ENCODE peak calls at places on chromosome 1, in six cellular contexts. P is psoas muscle; G is naive thymus-derived CD4-positive, alpha-beta T cell; O is GM03348; V is tibial nerve; S is bronchial epithelial cell. I is an unnamed sample.

GRCh38 chr1:35717911-35718476 is 690 bp downstream of the C1orf216 start:
- DNase-seq in G (no peak), P (peak; percentile 71), S (peak; percentile 16), O (peak; percentile 92), V (no peak), I (peak; percentile 15)

GRCh38 chr1:44019398-44020044 is 11.7 kb downstream of the SLC6A9 start:
- DNase-seq in P (no peak), V (no peak), O (no peak), G (no peak), S (no peak), I (peak; percentile 67)

GRCh38 chr1:20486457-20487235 is 636 bp upstream of the CAMK2N1 start:
- DNase-seq in G (no peak), O (peak; percentile 75), P (peak; percentile 78), V (no peak), S (no peak), I (peak; percentile 81)

GRCh38 chr1:221856188-221857093 is 114.6 kb upstream of the DUSP10 start:
- DNase-seq in S (peak; percentile 94), P (no peak), O (no peak), V (no peak), G (no peak), I (no peak)

GRCh38 chr1:156499703-156500577 is 635 bp downstream of the MEF2D start:
- DNase-seq in G (peak; percentile 61), V (no peak), P (peak; percentile 76), S (no peak), O (peak; percentile 59), I (peak; percentile 63)

GRCh38 chr1:218823291-218823900 is 350.3 kb upstream of the LYPLAL1 start:
- DNase-seq in V (no peak), S (peak; percentile 55), G (no peak), O (peak; percentile 66), P (no peak), I (no peak)

GRCh38 chr1:147534386-147534785 is 6.9 kb upstream of the BCL9 start:
- DNase-seq in G (no peak), O (no peak), S (no peak), V (no peak), P (no peak), I (no peak)

GRCh38 chr1:200296091-200296661 is 113.7 kb downstream of the ZNF281 start:
- DNase-seq in G (no peak), O (no peak), S (peak; percentile 63), V (no peak), P (no peak), I (no peak)

GRCh38 chr1:39779821-39780220 is 8.7 kb upstream of the OXCT2 start:
- DNase-seq in V (no peak), P (no peak), S (no peak), O (no peak), G (no peak), I (no peak)

GRCh38 chr1:204211021-204211420 is 2.8 kb downstream of the GOLT1A start:
- DNase-seq in S (no peak), V (no peak), P (no peak), O (no peak), G (no peak), I (no peak)

GRCh38 chr1:173295391-173295790 is 88.3 kb upstream of the TNFSF4 start:
- DNase-seq in G (no peak), S (no peak), O (no peak), V (no peak), P (no peak), I (no peak)

GRCh38 chr1:212500351-212500750 is 67.6 kb downstream of the NENF start:
- DNase-seq in P (no peak), G (no peak), V (no peak), S (no peak), O (no peak), I (no peak)

GRCh38 chr1:101453844-101454243 is 217.0 kb downstream of the S1PR1 start:
- DNase-seq in G (no peak), V (no peak), S (no peak), O (no peak), P (no peak), I (no peak)

GRCh38 chr1:57269621-57270235 is 154.1 kb downstream of the DAB1 start:
- DNase-seq in G (no peak), V (no peak), P (no peak), S (no peak), O (no peak), I (no peak)

GRCh38 chr1:20603473-20604464 is 14.9 kb downstream of the CDA start:
- DNase-seq in G (no peak), V (no peak), O (peak; percentile 87), S (peak; percentile 95), P (no peak), I (no peak)

GRCh38 chr1:100530901-100531487 is 6.9 kb upstream of the GPR88 start:
- DNase-seq in O (peak; percentile 66), G (no peak), P (peak; percentile 25), S (peak; percentile 22), V (no peak), I (no peak)

GRCh38 chr1:109537450-109538178 is 2.1 kb upstream of the GPR61 start:
- DNase-seq in S (no peak), O (no peak), G (no peak), P (no peak), V (no peak), I (no peak)

I was measured in midbrain.